ENCODE peak calls at places on chromosomes 1 and 21, in six cellular contexts. R is GM04504; J is DMS153; I is globus pallidus; N is CD8-positive, alpha-beta T cell; D is kidney epithelial cell. G is an unnamed sample.

GRCh38 chr1:10387611-10388386 is 11.1 kb upstream of the PGD start:
- DNase-seq in J (peak), I (peak), D (no peak), R (no peak), N (no peak), G (peak)

GRCh38 chr1:19368964-19369363 is 56.8 kb downstream of the SLC66A1 start:
- DNase-seq in N (no peak), I (no peak), D (no peak), R (no peak), J (no peak), G (no peak)

GRCh38 chr1:92538413-92539061 is 51.8 kb upstream of the GFI1 start:
- DNase-seq in D (no peak), R (no peak), N (no peak), J (no peak), I (no peak), G (no peak)

GRCh38 chr1:52142220-52143153 is 598 bp downstream of the ZFYVE9 start:
- DNase-seq in D (no peak), R (peak), J (no peak), N (peak), I (peak), G (peak)

GRCh38 chr1:31633117-31633516 is 11.6 kb downstream of the PEF1 start:
- DNase-seq in D (no peak), N (no peak), J (no peak), I (no peak), R (no peak), G (no peak)

GRCh38 chr1:112064344-112064743 is 74.9 kb upstream of the KCND3 start:
- DNase-seq in R (no peak), N (no peak), J (no peak), D (no peak), I (no peak), G (no peak)

GRCh38 chr1:205632374-205633169 is 761 bp upstream of the ELK4 start:
- DNase-seq in N (no peak), J (no peak), D (no peak), I (no peak), R (no peak), G (no peak)

GRCh38 chr1:36366091-36366661 is 19.5 kb downstream of the STK40 start:
- DNase-seq in R (no peak), J (no peak), N (peak), I (peak), D (no peak), G (no peak)

GRCh38 chr1:197463142-197463541 is 195.1 kb downstream of the CRB1 start:
- DNase-seq in N (no peak), J (peak), I (no peak), R (no peak), D (no peak), G (no peak)

GRCh38 chr1:67736750-67737149 is 51.7 kb downstream of the GADD45A start:
- DNase-seq in I (no peak), J (no peak), D (no peak), N (no peak), R (no peak), G (no peak)

GRCh38 chr1:148010527-148010926 is 82.3 kb downstream of the GPR89B start:
- DNase-seq in J (no peak), D (no peak), N (no peak), I (no peak), R (no peak), G (no peak)

GRCh38 chr1:215269955-215270354 is 187.4 kb downstream of the KCNK2 start:
- DNase-seq in N (no peak), D (no peak), R (no peak), J (no peak), I (no peak), G (no peak)

GRCh38 chr1:184882649-184883303 is 91.5 kb downstream of the NIBAN1 start:
- DNase-seq in I (no peak), N (no peak), J (no peak), D (no peak), R (no peak), G (no peak)

GRCh38 chr1:50978144-50978851 is 8.3 kb downstream of the CDKN2C start:
- DNase-seq in I (peak), N (no peak), D (no peak), J (peak), R (no peak), G (no peak)

GRCh38 chr21:43287974-43288755 is 119.4 kb downstream of the CRYAA start:
- DNase-seq in J (peak), N (no peak), I (no peak), D (no peak), R (no peak), G (no peak)

GRCh38 chr1:186715887-186716809 is 35.9 kb upstream of the PTGS2 start:
- DNase-seq in J (no peak), D (no peak), N (no peak), I (no peak), R (no peak), G (no peak)

GRCh38 chr1:24321150-24321549 is 2.0 kb downstream of the GRHL3 start:
- DNase-seq in J (no peak), I (no peak), D (no peak), N (no peak), R (no peak), G (no peak)

GRCh38 chr1:2639607-2640521 is 7.0 kb upstream of the MMEL1 start:
- DNase-seq in J (no peak), I (no peak), D (no peak), R (no peak), N (no peak), G (no peak)

GRCh38 chr1:184219414-184219813 is 167.4 kb upstream of the C1orf21 start:
- DNase-seq in I (no peak), R (no peak), N (no peak), J (no peak), D (no peak), G (no peak)

GRCh38 chr1:235206533-235207201 is 45.6 kb upstream of the RBM34 start:
- DNase-seq in I (no peak), D (peak), N (no peak), J (no peak), R (no peak), G (no peak)

GRCh38 chr1:110348771-110349170 is 9.6 kb downstream of the RBM15 start:
- DNase-seq in J (no peak), N (no peak), R (no peak), D (no peak), I (no peak), G (no peak)

GRCh38 chr1:15153184-15153841 is at the start of gene TMEM51:
- DNase-seq in I (peak), R (no peak), D (no peak), J (peak), N (no peak), G (no peak)

GRCh38 chr1:147603986-147604385 is 62.7 kb downstream of the BCL9 start:
- DNase-seq in N (no peak), R (no peak), D (no peak), I (no peak), J (no peak), G (no peak)

GRCh38 chr1:31532114-31532644 is 44.1 kb upstream of the TINAGL1 start:
- DNase-seq in R (no peak), N (no peak), D (no peak), J (no peak), I (no peak), G (no peak)